ENCODE peak calls at places on chromosomes 6 and 20, in ten cellular contexts. W, K, V, G, H, T, L, Q, J and N are unnamed samples.

GRCh38 chr6:95203153-95203754 is 374.1 kb upstream of the MANEA start:
- DNase-seq in W (no peak), K (no peak), V (no peak), G (peak), H (no peak), T (no peak), L (no peak), Q (no peak), J (peak), N (peak)

GRCh38 chr20:22723659-22724058 is 139.3 kb upstream of the FOXA2 start:
- DNase-seq in W (no peak), K (peak), V (no peak), G (no peak), H (peak), T (no peak), L (no peak), Q (no peak), J (peak), N (no peak)

GRCh38 chr20:64058536-64058935 is 4.5 kb upstream of the TCEA2 start:
- DNase-seq in W (no peak), K (no peak), V (no peak), G (no peak), H (no peak), T (no peak), L (no peak), Q (no peak), J (no peak), N (no peak)

GRCh38 chr6:155023717-155024116 is 28.6 kb downstream of the TIAM2 start:
- DNase-seq in W (no peak), K (no peak), V (no peak), G (no peak), H (no peak), T (no peak), L (no peak), Q (no peak), J (no peak), N (no peak)

GRCh38 chr20:40748182-40748581 is 59.1 kb upstream of the MAFB start:
- DNase-seq in W (no peak), K (no peak), V (no peak), G (no peak), H (no peak), T (peak), L (no peak), Q (no peak), J (no peak), N (no peak)

GRCh38 chr6:142746524-142746923 is 198.5 kb downstream of the HIVEP2 start:
- DNase-seq in W (no peak), K (no peak), V (peak), G (peak), H (no peak), T (no peak), L (no peak), Q (no peak), J (peak), N (peak)

GRCh38 chr6:21603516-21603952 is 10.0 kb downstream of the SOX4 start:
- DNase-seq in W (no peak), K (no peak), V (no peak), G (no peak), H (no peak), T (no peak), L (no peak), Q (no peak), J (no peak), N (no peak)

GRCh38 chr20:62302341-62303048 is at the start of gene ADRM1:
- DNase-seq in W (peak), K (peak), V (peak), G (peak), H (peak), T (peak), L (peak), Q (peak), J (peak), N (peak)

GRCh38 chr6:14713008-14713452 is 532.8 kb upstream of the JARID2 start:
- DNase-seq in W (peak), K (peak), V (no peak), G (no peak), H (no peak), T (peak), L (peak), Q (no peak), J (peak), N (no peak)

GRCh38 chr6:74277749-74278148 is 581.7 kb downstream of the CD109 start:
- DNase-seq in W (no peak), K (peak), V (no peak), G (no peak), H (no peak), T (peak), L (no peak), Q (no peak), J (peak), N (no peak)

GRCh38 chr6:41039060-41039998 is at the start of gene UNC5CL:
- DNase-seq in W (no peak), K (peak), V (peak), G (peak), H (no peak), T (no peak), L (no peak), Q (peak), J (peak), N (peak)

GRCh38 chr20:22381812-22382416 is 202.5 kb downstream of the FOXA2 start:
- DNase-seq in W (no peak), K (no peak), V (no peak), G (no peak), H (no peak), T (no peak), L (no peak), Q (no peak), J (no peak), N (no peak)

GRCh38 chr20:478010-478948 is 15.9 kb upstream of the TBC1D20 start:
- DNase-seq in W (no peak), K (peak), V (no peak), G (no peak), H (no peak), T (no peak), L (no peak), Q (no peak), J (peak), N (no peak)

GRCh38 chr20:57469418-57470211 is 55.3 kb downstream of the CTCFL start:
- DNase-seq in W (no peak), K (no peak), V (no peak), G (no peak), H (no peak), T (no peak), L (no peak), Q (peak), J (no peak), N (peak)

GRCh38 chr6:89711801-89712200 is 73.3 kb upstream of the LYRM2 start:
- DNase-seq in W (no peak), K (no peak), V (no peak), G (no peak), H (no peak), T (no peak), L (no peak), Q (no peak), J (no peak), N (no peak)

GRCh38 chr6:30234361-30234760 is 21.2 kb upstream of the TRIM26 start:
- DNase-seq in W (no peak), K (peak), V (no peak), G (no peak), H (no peak), T (no peak), L (no peak), Q (no peak), J (no peak), N (no peak)

GRCh38 chr6:72461144-72461543 is 160.7 kb upstream of the KCNQ5 start:
- DNase-seq in W (peak), K (peak), V (no peak), G (no peak), H (no peak), T (no peak), L (no peak), Q (no peak), J (peak), N (no peak)

GRCh38 chr6:42165016-42165415 is 8.1 kb upstream of the GUCA1A start:
- DNase-seq in W (peak), K (peak), V (no peak), G (no peak), H (no peak), T (no peak), L (no peak), Q (no peak), J (peak), N (no peak)

GRCh38 chr6:160167547-160168391 is 46.2 kb downstream of the SLC22A1 start:
- DNase-seq in W (no peak), K (no peak), V (no peak), G (no peak), H (no peak), T (no peak), L (no peak), Q (peak), J (no peak), N (peak)

GRCh38 chr6:168968228-168968627 is 285.4 kb downstream of the THBS2 start:
- DNase-seq in W (peak), K (peak), V (no peak), G (no peak), H (peak), T (no peak), L (peak), Q (peak), J (peak), N (no peak)

GRCh38 chr20:32574296-32575226 is 10.6 kb downstream of the NOL4L start:
- DNase-seq in W (peak), K (peak), V (peak), G (no peak), H (peak), T (peak), L (no peak), Q (no peak), J (peak), N (no peak)

GRCh38 chr6:7975764-7976146 is 65.2 kb upstream of the TXNDC5 start:
- DNase-seq in W (no peak), K (peak), V (no peak), G (no peak), H (no peak), T (no peak), L (no peak), Q (peak), J (peak), N (no peak)

GRCh38 chr20:54194724-54195438 is 13.0 kb upstream of the PFDN4 start:
- DNase-seq in W (no peak), K (peak), V (no peak), G (no peak), H (no peak), T (no peak), L (no peak), Q (no peak), J (no peak), N (no peak)

GRCh38 chr6:26273673-26274595 is 91.1 kb upstream of the BTN3A2 start:
- DNase-seq in W (no peak), K (peak), V (no peak), G (no peak), H (no peak), T (no peak), L (no peak), Q (no peak), J (peak), N (no peak)

GRCh38 chr20:10217517-10218410 is 866 bp upstream of the SNAP25 start:
- DNase-seq in W (peak), K (peak), V (peak), G (peak), H (no peak), T (no peak), L (peak), Q (no peak), J (peak), N (peak)

GRCh38 chr6:36119927-36120477 is 10.3 kb upstream of the MAPK13 start:
- DNase-seq in W (no peak), K (no peak), V (no peak), G (no peak), H (no peak), T (no peak), L (no peak), Q (no peak), J (no peak), N (no peak)

GRCh38 chr6:112443118-112443641 is 96.0 kb downstream of the RFPL4B start:
- DNase-seq in W (no peak), K (peak), V (no peak), G (no peak), H (no peak), T (no peak), L (no peak), Q (no peak), J (peak), N (no peak)

GRCh38 chr6:122715725-122716124 is 63.8 kb upstream of the FABP7 start:
- DNase-seq in W (no peak), K (no peak), V (no peak), G (no peak), H (no peak), T (no peak), L (no peak), Q (no peak), J (peak), N (no peak)

GRCh38 chr6:149719531-149719930 is 1.6 kb upstream of the LATS1 start:
- DNase-seq in W (no peak), K (no peak), V (no peak), G (no peak), H (no peak), T (no peak), L (no peak), Q (no peak), J (no peak), N (no peak)

GRCh38 chr6:40340957-40341356 is 246.2 kb downstream of the LRFN2 start:
- DNase-seq in W (no peak), K (no peak), V (no peak), G (no peak), H (no peak), T (no peak), L (no peak), Q (no peak), J (no peak), N (no peak)

GRCh38 chr6:122913558-122913957 is 82.5 kb upstream of the CLVS2 start:
- DNase-seq in W (no peak), K (no peak), V (no peak), G (no peak), H (no peak), T (no peak), L (no peak), Q (no peak), J (no peak), N (no peak)

GRCh38 chr20:24622856-24623255 is 153.4 kb downstream of the SYNDIG1 start:
- DNase-seq in W (no peak), K (peak), V (no peak), G (no peak), H (no peak), T (no peak), L (no peak), Q (no peak), J (no peak), N (no peak)

GRCh38 chr6:36702656-36703055 is 5.0 kb downstream of the RAB44 start:
- DNase-seq in W (no peak), K (no peak), V (no peak), G (no peak), H (no peak), T (no peak), L (no peak), Q (no peak), J (no peak), N (no peak)

GRCh38 chr20:36572701-36573102 is 695 bp upstream of the TGIF2 start:
- DNase-seq in W (no peak), K (peak), V (peak), G (peak), H (no peak), T (no peak), L (no peak), Q (no peak), J (peak), N (no peak)

GRCh38 chr20:39645130-39645529 is 683.0 kb downstream of the DHX35 start:
- DNase-seq in W (no peak), K (no peak), V (no peak), G (no peak), H (no peak), T (no peak), L (no peak), Q (no peak), J (no peak), N (no peak)

GRCh38 chr6:70395301-70395672 is 18.0 kb upstream of the FAM135A start:
- DNase-seq in W (no peak), K (no peak), V (no peak), G (no peak), H (no peak), T (no peak), L (no peak), Q (no peak), J (no peak), N (no peak)

GRCh38 chr6:70396163-70396562 is 17.1 kb upstream of the FAM135A start:
- DNase-seq in W (no peak), K (no peak), V (no peak), G (no peak), H (no peak), T (no peak), L (no peak), Q (no peak), J (no peak), N (no peak)

GRCh38 chr6:70394518-70395300 is 18.6 kb upstream of the FAM135A start:
- DNase-seq in W (no peak), K (no peak), V (peak), G (no peak), H (no peak), T (no peak), L (no peak), Q (peak), J (no peak), N (no peak)

GRCh38 chr6:70396796-70397729 is 16.2 kb upstream of the FAM135A start:
- DNase-seq in W (no peak), K (no peak), V (no peak), G (no peak), H (no peak), T (no peak), L (no peak), Q (no peak), J (peak), N (no peak)

DNA sequence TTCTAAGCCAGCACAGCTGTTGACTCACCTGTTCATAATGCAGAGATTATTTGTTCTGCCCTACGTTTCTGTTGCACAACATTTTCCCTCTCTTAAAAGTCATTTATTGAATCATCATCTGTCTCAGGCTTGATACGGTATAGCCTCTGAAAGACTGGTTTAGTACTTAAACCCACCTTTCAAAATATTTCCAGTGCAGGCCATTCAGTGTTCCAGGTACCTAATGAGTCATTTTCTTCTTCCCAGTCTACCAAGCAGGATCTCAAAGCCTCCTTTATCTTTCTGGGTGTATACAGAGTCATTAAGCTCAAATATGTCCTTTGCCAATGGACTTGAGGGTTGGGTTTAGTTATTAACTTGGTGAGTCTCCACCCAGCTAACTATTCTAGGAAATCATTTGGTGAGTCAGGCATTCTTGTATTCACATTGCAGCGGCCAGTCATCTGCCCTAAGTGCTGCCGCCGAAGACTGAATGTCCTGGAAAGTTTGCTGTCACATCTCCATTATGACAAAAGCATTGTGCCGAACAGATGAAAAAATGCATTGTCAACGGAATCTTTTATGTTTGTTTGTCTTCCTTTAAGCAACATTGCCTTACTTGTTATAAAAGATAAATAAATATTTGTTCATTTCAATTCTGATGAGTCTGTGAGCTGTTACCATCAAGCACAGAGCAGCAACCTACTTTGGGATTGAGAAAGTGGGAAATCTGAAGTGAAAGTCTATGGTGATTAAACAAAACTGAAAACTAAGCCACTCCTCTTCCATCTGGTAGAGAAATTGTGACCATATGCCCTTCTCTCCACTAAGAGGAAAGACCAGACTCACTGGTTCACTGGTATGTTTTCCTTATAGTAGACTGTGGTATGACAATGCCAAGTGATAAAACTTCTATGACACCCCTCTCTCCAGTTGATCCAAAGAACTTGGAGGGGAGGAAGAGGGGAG is 14.3 kb upstream of the FAM135A start:
- DNase-seq in W (no peak), K (peak), V (no peak), G (no peak), H (no peak), T (no peak), L (no peak), Q (peak), J (peak), N (no peak)
- TF ChIP-seq CTCF in W (no peak), K (no peak), V (no peak), G (no peak), H (no peak), T (no peak), L (no peak), Q (no peak), J (no peak), N (no peak)

GRCh38 chr20:3068986-3069900 is 2.2 kb upstream of the OXT start:
- DNase-seq in W (no peak), K (peak), V (peak), G (peak), H (no peak), T (no peak), L (no peak), Q (no peak), J (no peak), N (no peak)
- TF ChIP-seq CTCF in W (no peak), K (no peak), V (peak), G (peak), H (no peak), T (no peak), L (no peak), Q (no peak), J (no peak), N (no peak)

DNA sequence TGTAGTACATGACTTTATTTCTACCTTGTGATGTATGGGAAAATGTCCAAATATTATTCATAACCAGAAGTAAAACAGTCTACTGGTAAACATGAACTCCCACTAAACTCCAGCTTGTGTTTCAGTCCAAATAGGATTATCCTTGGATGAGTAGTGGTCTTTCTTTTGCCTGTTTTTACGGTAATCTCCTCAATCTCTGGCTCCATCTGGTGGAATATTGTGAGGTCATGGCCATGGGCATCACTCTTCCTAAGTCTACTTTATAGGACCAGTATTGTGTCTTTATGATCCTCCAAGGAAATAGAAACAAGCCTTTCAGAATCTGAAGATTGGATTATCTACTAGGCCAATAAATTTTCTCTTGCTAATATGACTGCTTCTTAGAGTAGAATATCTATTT is 505.0 kb downstream of the BMP2 start:
- DNase-seq in W (no peak), K (no peak), V (no peak), G (no peak), H (no peak), T (no peak), L (no peak), Q (no peak), J (peak), N (no peak)
- TF ChIP-seq CTCF in W (no peak), K (peak), V (peak), G (no peak), H (no peak), T (peak), L (no peak), Q (no peak), J (peak), N (peak)

DNA sequence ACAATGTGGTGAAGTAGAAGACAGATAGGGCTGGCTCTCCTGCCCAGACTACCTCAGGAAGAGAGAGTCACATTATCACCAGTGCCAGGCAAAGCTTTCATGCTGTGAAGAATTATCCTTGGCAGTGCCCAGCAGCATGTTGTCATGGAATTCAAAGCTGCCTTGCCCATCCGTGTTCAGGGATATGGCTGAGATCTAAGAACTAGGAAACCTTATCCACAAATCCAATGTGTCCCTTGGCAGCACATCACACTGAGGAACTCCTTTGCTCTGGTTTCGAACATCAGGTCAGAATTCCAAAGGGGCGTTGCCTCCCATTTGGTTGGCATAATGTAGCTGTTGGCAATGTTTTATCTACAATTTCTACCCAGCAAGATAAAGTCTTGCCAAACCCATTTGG is 52.7 kb downstream of the ADGRF1 start:
- DNase-seq in W (no peak), K (no peak), V (no peak), G (no peak), H (no peak), T (no peak), L (no peak), Q (no peak), J (no peak), N (no peak)
- TF ChIP-seq CTCF in W (no peak), K (no peak), V (no peak), G (no peak), H (no peak), T (no peak), L (no peak), Q (no peak), J (no peak), N (no peak)

DNA sequence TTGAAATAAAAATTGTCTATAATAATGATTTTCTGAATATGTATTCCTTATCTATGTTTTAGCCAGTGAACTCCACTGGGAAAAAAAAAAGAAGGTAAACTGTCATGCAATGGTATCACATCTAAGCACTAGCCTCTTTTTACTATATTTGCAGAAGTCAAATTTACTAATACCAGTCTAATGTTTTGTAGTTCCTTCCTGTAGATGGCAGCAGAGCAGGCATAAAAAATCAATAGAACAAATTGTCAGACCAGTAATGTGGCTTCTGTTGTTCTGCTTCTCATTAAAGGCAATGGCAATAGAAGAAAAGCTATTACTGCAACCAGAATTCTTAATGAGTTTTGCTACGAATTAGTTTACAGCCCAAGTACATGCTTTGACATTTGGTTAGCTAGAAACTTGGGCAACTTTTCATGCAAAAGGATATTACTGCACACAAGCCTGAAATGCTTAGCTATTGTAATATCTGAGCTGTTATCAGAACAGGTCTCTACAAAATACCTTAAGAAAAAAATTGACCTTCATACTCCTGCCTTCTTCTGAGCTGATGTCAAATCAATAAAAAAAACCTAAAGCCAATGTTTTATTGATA is 476.9 kb downstream of the KHDRBS2 start:
- DNase-seq in W (no peak), K (peak), V (no peak), G (peak), H (no peak), T (no peak), L (no peak), Q (no peak), J (peak), N (peak)
- TF ChIP-seq CTCF in W (no peak), K (peak), V (peak), G (no peak), H (no peak), T (peak), L (no peak), Q (no peak), J (peak), N (peak)